ENCODE peak calls at places on chromosomes 4 and X, in seven cellular contexts. Y is neuronal stem cell, M is H1, O is H9, L is IMR-90, P is mesendoderm, K is trophoblast cell. Z is an unnamed sample.

GRCh38 chrX:80223922-80224579 is 196.2 kb upstream of the TENT5D start:
- DNase-seq in Y (no peak), M (no peak), O (no peak), L (no peak), P (peak), K (no peak), Z (no peak)

GRCh38 chr4:131091896-131092295 is 1995.9 kb downstream of the C4orf33 start:
- DNase-seq in Y (peak), M (no peak), O (no peak), L (peak), P (peak), K (no peak), Z (peak)

GRCh38 chr4:162952232-162952631 is 214.5 kb downstream of the NAF1 start:
- DNase-seq in Y (no peak), M (no peak), O (no peak), L (no peak), P (peak), K (peak), Z (no peak)

GRCh38 chrX:41718481-41719245 is 5.3 kb upstream of the GPR82 start:
- DNase-seq in Y (peak), M (peak), O (peak), L (no peak), P (peak), K (peak), Z (no peak)

GRCh38 chr4:21117771-21118170 is 417.5 kb downstream of the PACRGL start:
- DNase-seq in Y (no peak), M (no peak), O (no peak), L (no peak), P (no peak), K (no peak), Z (no peak)

GRCh38 chr4:122503214-122503613 is 46.7 kb upstream of the IL2 start:
- DNase-seq in Y (no peak), M (no peak), O (no peak), L (no peak), P (no peak), K (no peak), Z (no peak)

GRCh38 chr4:149145803-149146202 is 669.8 kb downstream of the IQCM start:
- DNase-seq in Y (no peak), M (no peak), O (no peak), L (peak), P (no peak), K (no peak), Z (peak)

GRCh38 chrX:66221856-66222255 is 57.8 kb downstream of the HEPH start:
- DNase-seq in Y (no peak), M (no peak), O (no peak), L (no peak), P (no peak), K (no peak), Z (no peak)

GRCh38 chr4:169094656-169095231 is 84.7 kb upstream of the CBR4 start:
- DNase-seq in Y (no peak), M (no peak), O (no peak), L (no peak), P (no peak), K (no peak), Z (no peak)

GRCh38 chrX:99266255-99266654 is 1143.8 kb downstream of the PCDH19 start:
- DNase-seq in Y (no peak), M (no peak), O (peak), L (no peak), P (peak), K (no peak), Z (no peak)

GRCh38 chr4:38950734-38951133 is 81.5 kb downstream of the TMEM156 start:
- DNase-seq in Y (no peak), M (no peak), O (no peak), L (peak), P (no peak), K (no peak), Z (no peak)

GRCh38 chr4:107901213-107901934 is 30.0 kb upstream of the CYP2U1 start:
- DNase-seq in Y (no peak), M (no peak), O (no peak), L (no peak), P (no peak), K (peak), Z (no peak)

GRCh38 chrX:9587551-9588096 is 122.8 kb downstream of the TBL1X start:
- DNase-seq in Y (no peak), M (no peak), O (no peak), L (no peak), P (no peak), K (no peak), Z (no peak)
- H3K27ac ChIP-seq in Y (no peak), M (no peak), O (no peak), L (no peak), P (no peak), K (no peak), Z (no peak)

GRCh38 chrX:33041141-33041540 is 170.2 kb downstream of the DMD start:
- DNase-seq in Y (no peak), M (no peak), O (no peak), L (no peak), P (no peak), K (no peak), Z (no peak)
- H4K8ac ChIP-seq in Y (no peak), M (no peak), O (no peak), L (no peak), P (no peak), K (no peak), Z (no peak)

DNA sequence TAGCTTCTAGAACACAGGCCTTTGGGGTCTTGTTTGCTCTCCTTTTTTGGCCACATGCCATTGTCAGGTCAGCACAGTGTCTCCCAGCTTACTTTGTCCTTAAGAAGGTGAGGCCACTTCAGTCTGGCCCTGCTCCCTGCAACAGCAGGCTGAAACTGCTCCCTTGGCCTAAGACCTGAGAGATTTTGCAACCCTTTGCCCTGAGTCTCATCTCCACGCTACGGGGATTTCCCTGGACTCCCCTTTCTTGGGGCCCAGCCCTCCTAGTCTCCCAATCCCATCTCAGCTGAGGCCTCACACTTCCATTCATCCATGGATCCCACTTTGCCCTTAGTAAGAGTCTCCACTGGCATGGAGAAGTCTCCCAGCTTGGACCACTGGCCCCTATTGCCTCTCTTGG is 8.5 kb upstream of the CITED1 start:
- DNase-seq in Y (no peak), M (no peak), O (no peak), L (no peak), P (no peak), K (no peak), Z (no peak)
- H3K27ac ChIP-seq in Y (no peak), M (no peak), O (no peak), L (no peak), P (no peak), K (no peak), Z (no peak)

GRCh38 chrX:97401586-97402101 is 517.9 kb downstream of the RPA4 start:
- DNase-seq in Y (no peak), M (no peak), O (no peak), L (peak), P (no peak), K (no peak), Z (peak)

GRCh38 chrX:97400492-97400891 is 516.8 kb downstream of the RPA4 start:
- DNase-seq in Y (no peak), M (no peak), O (no peak), L (no peak), P (no peak), K (no peak), Z (no peak)

GRCh38 chrX:97402903-97403302 is 519.2 kb downstream of the RPA4 start:
- DNase-seq in Y (no peak), M (no peak), O (no peak), L (no peak), P (no peak), K (no peak), Z (no peak)

GRCh38 chrX:97402333-97402732 is 518.6 kb downstream of the RPA4 start:
- DNase-seq in Y (no peak), M (no peak), O (no peak), L (no peak), P (no peak), K (no peak), Z (peak)

GRCh38 chrX:97401154-97401553 is 517.4 kb downstream of the RPA4 start:
- DNase-seq in Y (no peak), M (no peak), O (no peak), L (no peak), P (no peak), K (no peak), Z (no peak)
- H4K8ac ChIP-seq in Y (no peak), M (no peak), O (no peak), L (no peak), P (no peak), K (no peak), Z (no peak)